ENCODE peak calls at places on chromosomes 11 and 22, in six cellular contexts. E is heart left ventricle, F is epithelial cell of esophagus, A is Peyer's patch, V is lung, P is AG04450. N is an unnamed sample.

GRCh38 chr11:56855217-56855616 is 106.7 kb upstream of the OR9G4 start:
- DNase-seq in E (no peak), F (peak), A (no peak), V (no peak), P (no peak), N (no peak)

GRCh38 chr22:22576244-22576988 is 17.4 kb upstream of the PRAME start:
- DNase-seq in E (peak), F (peak), A (peak), V (no peak), P (no peak), N (no peak)

GRCh38 chr11:63490551-63491239 is at the start of gene PLAAT5:
- DNase-seq in E (no peak), F (no peak), A (no peak), V (no peak), P (no peak), N (no peak)

GRCh38 chr11:131686836-131687235 is 316.4 kb downstream of the NTM start:
- DNase-seq in E (no peak), F (no peak), A (no peak), V (no peak), P (no peak), N (no peak)

GRCh38 chr11:123570939-123571590 is 83.4 kb downstream of the SCN3B start:
- DNase-seq in E (no peak), F (no peak), A (no peak), V (no peak), P (no peak), N (no peak)

GRCh38 chr22:28983190-28983589 is 78.4 kb downstream of the C22orf31 start:
- DNase-seq in E (no peak), F (peak), A (no peak), V (no peak), P (no peak), N (no peak)

GRCh38 chr22:40728731-40729189 is 49.5 kb downstream of the MCHR1 start:
- DNase-seq in E (no peak), F (peak), A (peak), V (peak), P (no peak), N (no peak)

GRCh38 chr11:12643029-12643428 is 31.2 kb upstream of the TEAD1 start:
- DNase-seq in E (no peak), F (no peak), A (no peak), V (no peak), P (no peak), N (no peak)

GRCh38 chr22:27876684-27877083 is 42.4 kb downstream of the PITPNB start:
- DNase-seq in E (no peak), F (no peak), A (no peak), V (no peak), P (no peak), N (no peak)

GRCh38 chr22:33867118-33867863 is 53.0 kb downstream of the LARGE1 start:
- DNase-seq in E (peak), F (no peak), A (peak), V (no peak), P (no peak), N (no peak)

GRCh38 chr11:18457435-18457834 is 1.8 kb downstream of the LDHAL6A start:
- DNase-seq in E (no peak), F (peak), A (peak), V (no peak), P (no peak), N (no peak)

GRCh38 chr22:44954113-44954512 is 55.7 kb downstream of the PHF21B start:
- DNase-seq in E (no peak), F (no peak), A (no peak), V (no peak), P (no peak), N (no peak)

GRCh38 chr22:46085831-46086576 is 64.3 kb upstream of the PPARA start:
- DNase-seq in E (peak), F (peak), A (peak), V (peak), P (no peak), N (no peak)

GRCh38 chr11:67371549-67372231 is 1.7 kb downstream of the CLCF1 start:
- DNase-seq in E (no peak), F (peak), A (peak), V (no peak), P (no peak), N (peak)

GRCh38 chr11:111798279-111798678 is 32.1 kb upstream of the PPP2R1B start:
- DNase-seq in E (no peak), F (no peak), A (no peak), V (no peak), P (no peak), N (no peak)

DNA sequence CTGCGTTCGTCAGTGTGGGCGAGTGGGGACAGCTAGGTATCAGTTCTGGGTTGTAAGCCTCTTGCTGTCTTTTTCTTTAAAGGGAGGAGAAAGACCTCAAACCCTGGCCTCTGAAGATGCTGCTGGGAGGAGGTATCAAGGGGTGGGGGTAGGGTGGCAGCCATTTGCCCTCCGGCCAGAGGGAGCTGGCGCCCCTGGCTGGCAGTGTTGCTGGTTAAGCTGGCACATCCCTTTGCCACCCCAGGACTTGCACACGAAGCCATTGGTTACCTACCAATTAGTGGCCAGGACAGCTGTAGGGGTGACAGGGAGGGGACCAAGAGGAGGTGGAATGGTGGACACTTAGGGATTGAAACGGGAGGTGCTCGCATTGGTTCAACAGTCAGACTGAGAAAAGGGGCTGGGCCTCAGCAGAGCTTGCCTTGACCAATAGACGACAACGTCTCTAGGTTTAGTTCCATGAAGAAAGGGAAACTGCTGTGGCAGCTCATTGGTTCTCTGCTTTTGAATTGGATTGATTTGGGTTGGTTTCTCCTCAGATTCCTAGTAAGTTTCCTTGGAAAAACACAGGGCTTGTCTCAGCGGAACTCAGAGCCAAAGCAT is 77.9 kb downstream of the ST3GAL4 start:
- DNase-seq in E (no peak), F (no peak), A (no peak), V (no peak), P (no peak), N (no peak)
- TF ChIP-seq CTCF in E (no peak), F (no peak), A (no peak), V (no peak), P (no peak), N (no peak)

GRCh38 chr11:71119656-71120269 is 132.6 kb downstream of the SHANK2 start:
- DNase-seq in E (no peak), F (no peak), A (no peak), V (no peak), P (no peak), N (no peak)

GRCh38 chr11:71117311-71117710 is 135.1 kb downstream of the SHANK2 start:
- DNase-seq in E (no peak), F (peak), A (peak), V (no peak), P (no peak), N (no peak)

GRCh38 chr11:71124127-71124526 is 128.2 kb downstream of the SHANK2 start:
- DNase-seq in E (no peak), F (no peak), A (no peak), V (no peak), P (no peak), N (no peak)

GRCh38 chr11:71118671-71119250 is 133.6 kb downstream of the SHANK2 start:
- DNase-seq in E (no peak), F (no peak), A (no peak), V (no peak), P (no peak), N (no peak)

GRCh38 chr11:71120346-71120963 is 131.9 kb downstream of the SHANK2 start:
- DNase-seq in E (no peak), F (peak), A (no peak), V (no peak), P (no peak), N (no peak)
- TF ChIP-seq CTCF in E (no peak), F (peak), A (peak), V (no peak), P (no peak), N (no peak)

GRCh38 chr22:19943665-19944026 is 2.0 kb upstream of the TXNRD2 start:
- DNase-seq in E (no peak), F (no peak), A (no peak), V (no peak), P (no peak), N (no peak)
- TF ChIP-seq CTCF in E (no peak), F (no peak), A (no peak), V (no peak), P (peak), N (peak)

GRCh38 chr11:19658344-19658743 is 54.3 kb upstream of the NAV2 start:
- DNase-seq in E (no peak), F (no peak), A (no peak), V (no peak), P (no peak), N (no peak)
- TF ChIP-seq CTCF in E (peak), F (peak), A (no peak), V (no peak), P (peak), N (no peak)

GRCh38 chr22:35413624-35414023 is 13.7 kb downstream of the MCM5 start:
- DNase-seq in E (no peak), F (no peak), A (no peak), V (no peak), P (no peak), N (no peak)

GRCh38 chr22:35409783-35410662 is 10.1 kb downstream of the MCM5 start:
- DNase-seq in E (peak), F (no peak), A (peak), V (peak), P (no peak), N (peak)

GRCh38 chr22:35407352-35407751 is 7.4 kb downstream of the MCM5 start:
- DNase-seq in E (no peak), F (no peak), A (no peak), V (no peak), P (no peak), N (no peak)

GRCh38 chr22:35410663-35411034 is 10.7 kb downstream of the MCM5 start:
- DNase-seq in E (no peak), F (no peak), A (no peak), V (no peak), P (no peak), N (no peak)

DNA sequence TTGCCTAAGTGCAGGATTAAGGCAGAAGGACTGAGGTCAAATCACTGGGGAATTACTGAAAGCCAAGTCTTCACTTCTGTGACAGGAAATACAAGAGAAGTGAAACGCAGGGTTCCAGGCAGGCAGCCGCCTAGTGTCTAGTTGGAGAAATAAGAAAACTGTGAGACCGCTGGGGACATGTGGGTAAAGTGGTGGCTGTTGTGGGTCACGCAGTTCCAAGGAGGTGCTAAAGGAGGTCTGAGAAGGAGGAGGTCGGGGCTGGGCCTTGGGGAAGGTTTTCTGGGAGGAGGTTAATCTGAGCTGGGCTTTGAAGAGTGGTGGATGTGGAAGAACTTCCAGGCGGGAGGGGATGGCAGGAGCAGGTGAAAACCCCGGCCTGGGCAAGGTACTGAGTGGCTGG is 11.2 kb downstream of the MCM5 start:
- DNase-seq in E (no peak), F (no peak), A (peak), V (no peak), P (no peak), N (peak)
- TF ChIP-seq CTCF in E (no peak), F (no peak), A (no peak), V (no peak), P (no peak), N (peak)

GRCh38 chr11:119681537-119681936 is 47.5 kb downstream of the NECTIN1 start:
- DNase-seq in E (no peak), F (no peak), A (no peak), V (no peak), P (no peak), N (no peak)
- TF ChIP-seq CTCF in E (peak), F (peak), A (peak), V (no peak), P (no peak), N (peak)

DNA sequence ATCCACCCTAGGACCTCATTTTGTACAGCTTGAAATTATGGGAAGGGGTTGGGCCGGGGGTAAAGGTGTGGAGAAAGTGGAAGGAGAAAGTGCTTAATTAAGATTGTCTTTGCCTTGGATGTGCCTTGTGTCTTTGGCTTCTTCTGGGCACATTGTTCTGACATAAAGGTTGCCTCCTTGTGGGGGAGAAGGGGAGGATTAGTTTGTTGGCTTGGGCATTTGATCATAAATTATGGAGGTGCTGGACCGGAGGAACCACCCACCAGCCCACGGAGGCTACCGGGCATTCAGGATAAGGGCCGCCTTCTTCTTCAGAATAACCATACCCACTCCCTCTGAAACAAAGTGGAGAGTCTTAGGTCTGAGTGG is 1.3 kb downstream of the PAFAH1B2 start:
- DNase-seq in E (no peak), F (peak), A (no peak), V (no peak), P (no peak), N (no peak)
- TF ChIP-seq CTCF in E (no peak), F (no peak), A (no peak), V (no peak), P (peak), N (peak)

GRCh38 chr11:59191095-59191494 is 19.2 kb downstream of the DTX4 start:
- DNase-seq in E (no peak), F (no peak), A (peak), V (no peak), P (no peak), N (no peak)
- TF ChIP-seq CTCF in E (no peak), F (no peak), A (no peak), V (no peak), P (no peak), N (no peak)

N was measured in CD14-positive monocyte.